ENCODE peak calls at places on chromosomes 11 and 22, in six cellular contexts. U is neuronal stem cell, H is IMR-90, F is H1, E is H9, G is trophoblast cell. V is an unnamed sample.

GRCh38 chr11:59283825-59284772 is 71.4 kb upstream of the MPEG1 start:
- DNase-seq in U (peak; percentile 30), H (peak; percentile 57), F (no peak), E (peak; percentile 50), G (peak; percentile 24), V (peak; percentile 42)

GRCh38 chr11:118621071-118621815 is 13.8 kb downstream of the PHLDB1 start:
- DNase-seq in U (no peak), H (peak; percentile 86), F (peak; percentile 89), E (peak; percentile 97), G (peak; percentile 19), V (peak; percentile 94)

GRCh38 chr11:13105237-13105844 is 96.2 kb downstream of the RASSF10 start:
- DNase-seq in U (no peak), H (no peak), F (no peak), E (no peak), G (no peak), V (no peak)

GRCh38 chr22:50531546-50532352 is 1.9 kb upstream of the TYMP start:
- DNase-seq in U (no peak), H (peak; percentile 41), F (peak; percentile 77), E (peak; percentile 53), G (peak; percentile 89), V (peak; percentile 85)

GRCh38 chr11:10898763-10899541 is 41.1 kb upstream of the ZBED5 start:
- DNase-seq in U (no peak), H (no peak), F (no peak), E (no peak), G (no peak), V (no peak)

GRCh38 chr22:39699631-39700348 is 129.2 kb downstream of the CACNA1I start:
- DNase-seq in U (peak; percentile 53), H (no peak), F (no peak), E (no peak), G (no peak), V (no peak)

GRCh38 chr22:38348751-38349496 is 31.7 kb upstream of the CSNK1E start:
- DNase-seq in U (no peak), H (no peak), F (peak; percentile 59), E (no peak), G (no peak), V (no peak)

GRCh38 chr11:76795936-76796441 is 12.8 kb downstream of the TSKU start:
- DNase-seq in U (no peak), H (no peak), F (no peak), E (no peak), G (no peak), V (no peak)

GRCh38 chr11:69841859-69842698 is 22.9 kb upstream of the FGF3 start:
- DNase-seq in U (no peak), H (peak; percentile 13), F (peak; percentile 63), E (peak; percentile 75), G (peak; percentile 62), V (no peak)

GRCh38 chr11:69839516-69839915 is 20.3 kb upstream of the FGF3 start:
- DNase-seq in U (no peak), H (no peak), F (no peak), E (no peak), G (no peak), V (no peak)

GRCh38 chr11:69841170-69841858 is 22.1 kb upstream of the FGF3 start:
- DNase-seq in U (no peak), H (no peak), F (no peak), E (peak; percentile 19), G (no peak), V (no peak)

GRCh38 chr11:69842746-69843528 is 23.7 kb upstream of the FGF3 start:
- DNase-seq in U (no peak), H (no peak), F (no peak), E (peak; percentile 70), G (no peak), V (no peak)

DNA sequence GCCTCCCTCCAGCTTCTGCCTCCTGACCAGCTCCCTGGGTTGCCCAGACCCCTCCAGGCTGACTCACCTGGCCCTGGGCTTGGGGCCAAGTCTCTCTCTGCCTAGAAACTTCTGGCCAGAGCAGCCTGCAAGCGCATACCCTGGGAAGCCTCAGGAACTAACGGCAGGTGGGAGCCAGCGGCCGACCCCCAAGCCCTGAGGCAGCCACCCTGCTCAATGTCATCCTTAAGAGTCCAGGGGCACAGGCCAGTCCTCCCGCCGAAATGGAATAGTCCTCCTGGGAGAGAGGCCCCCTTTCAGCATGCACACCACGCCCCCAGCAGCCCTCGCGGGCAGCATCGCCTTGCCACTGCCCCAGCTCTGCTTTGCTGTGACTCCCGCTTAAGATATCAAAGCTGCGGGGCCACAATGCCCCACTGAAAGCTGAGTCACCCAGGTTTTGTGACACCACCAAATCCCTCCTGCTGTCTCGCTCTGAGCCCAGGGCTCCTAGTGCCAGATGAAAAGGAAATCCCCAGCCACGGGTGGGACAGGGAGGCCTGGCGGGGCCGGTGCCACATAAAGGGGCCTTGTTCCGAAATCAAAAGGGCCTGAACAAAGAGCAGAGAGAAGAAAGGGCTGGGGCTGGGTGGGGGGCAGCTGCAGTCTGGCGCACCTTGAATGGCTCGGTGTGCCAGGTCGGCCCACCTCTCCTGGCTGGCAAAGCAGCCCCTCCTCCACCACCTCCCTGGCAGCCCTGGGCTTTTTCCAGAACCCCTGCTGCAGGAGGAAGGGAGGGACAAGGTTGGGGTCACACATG is 21.4 kb upstream of the FGF3 start:
- DNase-seq in U (no peak), H (no peak), F (peak; percentile 46), E (peak; percentile 28), G (no peak), V (no peak)
- H2AFZ ChIP-seq in U (peak overlapping the region; percentile 6), H (no peak overlapping the region), F (no peak overlapping the region), E (no peak overlapping the region), G (no peak overlapping the region), V (no peak overlapping the region)

GRCh38 chr11:115389790-115390189 is 114.4 kb downstream of the CADM1 start:
- DNase-seq in U (no peak), H (no peak), F (no peak), E (no peak), G (no peak), V (no peak)

GRCh38 chr11:115396533-115396932 is 107.7 kb downstream of the CADM1 start:
- DNase-seq in U (no peak), H (no peak), F (no peak), E (no peak), G (no peak), V (no peak)

GRCh38 chr11:115390441-115390840 is 113.8 kb downstream of the CADM1 start:
- DNase-seq in U (no peak), H (no peak), F (no peak), E (no peak), G (no peak), V (no peak)

GRCh38 chr11:115391162-115391561 is 113.1 kb downstream of the CADM1 start:
- DNase-seq in U (no peak), H (no peak), F (no peak), E (no peak), G (no peak), V (no peak)

DNA sequence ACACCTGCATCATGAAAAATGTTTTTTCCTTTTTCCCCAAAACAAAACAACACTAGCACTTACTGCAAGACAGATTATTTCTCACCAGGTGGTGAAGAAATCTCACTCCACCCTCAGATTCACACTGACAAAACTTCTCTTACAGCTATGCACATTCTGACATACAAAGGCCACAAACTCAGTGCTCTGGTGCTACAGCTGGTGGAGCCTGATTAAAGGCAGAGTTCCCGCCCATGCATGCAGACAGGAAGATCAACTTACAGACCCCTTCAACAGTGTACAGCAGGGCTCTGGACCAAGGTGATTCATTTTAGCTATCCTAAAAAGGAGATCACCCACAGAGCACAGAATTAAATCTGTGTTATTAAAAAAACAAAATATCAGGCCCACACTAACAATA is 112.6 kb downstream of the CADM1 start:
- DNase-seq in U (peak; percentile 37), H (peak; percentile 31), F (no peak), E (no peak), G (no peak), V (no peak)
- H3K9ac ChIP-seq in U (no peak overlapping the region), H (no peak overlapping the region), F (no peak overlapping the region), E (no peak overlapping the region), G (no peak overlapping the region), V (no peak overlapping the region)

GRCh38 chr22:29031236-29031982 is 30.2 kb downstream of the C22orf31 start:
- DNase-seq in U (peak; percentile 55), H (peak; percentile 98), F (peak; percentile 60), E (peak; percentile 74), G (peak; percentile 38), V (peak; percentile 100)
- H2BK5ac ChIP-seq in U (no peak overlapping the region), H (peak overlapping the region; percentile 90), F (peak overlapping the region; percentile 87), E (peak overlapping the region; percentile 74), G (peak overlapping the region; percentile 94), V (peak overlapping the region; percentile 97)

DNA sequence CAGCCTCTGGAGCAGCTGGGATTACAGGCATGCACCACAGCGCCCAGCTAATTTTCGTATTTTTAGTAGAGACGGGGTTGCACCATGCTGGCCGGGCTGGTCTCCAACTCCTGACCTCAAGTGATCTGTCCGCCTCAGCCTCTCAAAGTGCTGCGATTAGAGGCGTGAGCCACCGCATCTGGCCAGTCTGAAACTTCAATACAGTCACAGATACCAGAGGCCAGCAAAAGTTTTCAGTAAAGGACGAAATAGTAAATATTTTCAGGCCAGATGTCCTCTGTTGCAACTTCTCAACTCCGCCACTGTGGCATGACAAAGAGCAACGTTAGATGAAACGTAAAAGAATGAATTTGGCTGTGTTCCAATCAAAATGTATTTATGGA is 403.6 kb downstream of the MN1 start:
- DNase-seq in U (no peak), H (peak; percentile 50), F (no peak), E (no peak), G (peak; percentile 59), V (no peak)
- H2AFZ ChIP-seq in U (no peak overlapping the region), H (no peak overlapping the region), F (no peak overlapping the region), E (no peak overlapping the region), G (no peak overlapping the region), V (no peak overlapping the region)

DNA sequence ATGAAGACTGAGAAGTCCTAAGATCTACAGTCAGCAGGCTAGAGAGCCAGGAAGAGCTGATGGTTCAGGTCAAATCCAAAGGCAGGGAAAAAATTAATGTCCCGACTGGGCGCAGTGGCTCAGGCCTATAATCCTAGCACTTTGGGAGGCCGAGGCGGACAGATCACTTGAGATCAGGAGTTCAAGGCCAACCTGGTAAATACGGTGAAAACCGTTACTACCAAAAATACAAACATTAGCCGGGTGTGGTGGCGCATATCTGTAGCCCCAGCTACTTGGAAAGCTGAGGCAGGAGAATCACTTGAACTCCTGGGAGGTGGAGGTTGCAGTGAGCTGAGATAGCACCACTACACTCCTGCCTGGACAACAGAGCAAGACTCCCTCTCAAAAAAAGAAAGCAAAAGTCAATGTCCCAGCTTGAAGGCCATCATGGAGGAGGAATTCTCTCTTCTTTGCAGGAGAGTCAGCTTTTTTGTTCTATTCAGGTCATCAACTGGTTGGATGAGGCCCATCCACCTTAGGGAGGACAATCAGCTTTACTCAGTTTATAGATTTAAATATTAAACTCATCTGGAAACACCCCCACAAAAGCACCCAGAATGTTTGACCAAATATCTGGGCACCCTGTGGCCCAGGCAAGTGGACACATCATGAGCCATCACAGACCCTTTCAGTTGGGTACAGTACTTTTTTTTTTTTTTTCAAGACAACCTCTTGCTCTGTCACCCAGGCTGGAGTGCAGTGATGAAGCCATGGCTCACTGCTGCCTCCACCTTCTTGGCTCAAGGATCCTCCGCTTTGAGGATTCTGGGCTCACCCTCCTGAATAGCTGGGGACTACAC is 4.3 kb upstream of the ZC3H7B start:
- DNase-seq in U (no peak), H (no peak), F (no peak), E (no peak), G (no peak), V (no peak)
- H3K9ac ChIP-seq in U (no peak overlapping the region), H (no peak overlapping the region), F (no peak overlapping the region), E (no peak overlapping the region), G (no peak overlapping the region), V (no peak overlapping the region)

GRCh38 chr22:17576475-17576874 is 13.2 kb downstream of the SLC25A18 start:
- DNase-seq in U (no peak), H (peak; percentile 65), F (no peak), E (peak; percentile 55), G (peak; percentile 69), V (peak; percentile 28)
- H2BK5ac ChIP-seq in U (no peak overlapping the region), H (no peak overlapping the region), F (no peak overlapping the region), E (no peak overlapping the region), G (no peak overlapping the region), V (no peak overlapping the region)